ENCODE peak calls at places on chromosomes 7 and 10, in nine cellular contexts. One of them, this sample, is unnamed.

GRCh38 chr7:98288064-98288823 is 6.8 kb downstream of the BRI3 start:
- DNase-seq in globus pallidus: no peak
- DNase-seq in GOT3: no peak
- DNase-seq in GM12864: no peak
- DNase-seq in Daoy: no peak
- DNase-seq in transverse colon: no peak
- DNase-seq in skeletal muscle cell: no peak
- DNase-seq in NK-92 treated with Interleukin-12 subunit alpha and Interleukin-12 subunit beta, amount 100 ng/mL, for 24 hours: no peak
- DNase-seq in retinal pigment epithelial cell: no peak
- DNase-seq in this sample: no peak

GRCh38 chr7:13577566-13578145 is 411.8 kb downstream of the ETV1 start:
- DNase-seq in globus pallidus: no peak
- DNase-seq in GOT3: no peak
- DNase-seq in GM12864: no peak
- DNase-seq in Daoy: no peak
- DNase-seq in transverse colon: no peak
- DNase-seq in skeletal muscle cell: no peak
- DNase-seq in NK-92 treated with Interleukin-12 subunit alpha and Interleukin-12 subunit beta, amount 100 ng/mL, for 24 hours: no peak
- DNase-seq in retinal pigment epithelial cell: no peak
- DNase-seq in this sample: no peak

GRCh38 chr7:15778191-15778590 is 91.7 kb upstream of the MEOX2 start:
- DNase-seq in globus pallidus: no peak
- DNase-seq in GOT3: no peak
- DNase-seq in GM12864: no peak
- DNase-seq in Daoy: no peak
- DNase-seq in transverse colon: no peak
- DNase-seq in skeletal muscle cell: no peak
- DNase-seq in NK-92 treated with Interleukin-12 subunit alpha and Interleukin-12 subunit beta, amount 100 ng/mL, for 24 hours: no peak
- DNase-seq in retinal pigment epithelial cell: no peak
- DNase-seq in this sample: no peak

GRCh38 chr7:50662059-50662689 is 97.0 kb upstream of the DDC start:
- DNase-seq in globus pallidus: no peak
- DNase-seq in GOT3: no peak
- DNase-seq in GM12864: no peak
- DNase-seq in Daoy: no peak
- DNase-seq in transverse colon: no peak
- DNase-seq in skeletal muscle cell: no peak
- DNase-seq in NK-92 treated with Interleukin-12 subunit alpha and Interleukin-12 subunit beta, amount 100 ng/mL, for 24 hours: no peak
- DNase-seq in retinal pigment epithelial cell: no peak
- DNase-seq in this sample: no peak

GRCh38 chr10:112404612-112405011 is 30.7 kb downstream of the ACSL5 start:
- DNase-seq in globus pallidus: no peak
- DNase-seq in GOT3: no peak
- DNase-seq in GM12864: no peak
- DNase-seq in Daoy: no peak
- DNase-seq in transverse colon: no peak
- DNase-seq in skeletal muscle cell: no peak
- DNase-seq in NK-92 treated with Interleukin-12 subunit alpha and Interleukin-12 subunit beta, amount 100 ng/mL, for 24 hours: no peak
- DNase-seq in retinal pigment epithelial cell: no peak
- DNase-seq in this sample: peak

GRCh38 chr7:18555968-18556367 is 60.4 kb downstream of the HDAC9 start:
- DNase-seq in globus pallidus: no peak
- DNase-seq in GOT3: no peak
- DNase-seq in GM12864: no peak
- DNase-seq in Daoy: no peak
- DNase-seq in transverse colon: no peak
- DNase-seq in skeletal muscle cell: no peak
- DNase-seq in NK-92 treated with Interleukin-12 subunit alpha and Interleukin-12 subunit beta, amount 100 ng/mL, for 24 hours: no peak
- DNase-seq in retinal pigment epithelial cell: no peak
- DNase-seq in this sample: no peak

GRCh38 chr10:61159253-61159652 is 215.3 kb upstream of the RHOBTB1 start:
- DNase-seq in globus pallidus: no peak
- DNase-seq in GOT3: no peak
- DNase-seq in GM12864: no peak
- DNase-seq in Daoy: peak
- DNase-seq in transverse colon: no peak
- DNase-seq in skeletal muscle cell: no peak
- DNase-seq in NK-92 treated with Interleukin-12 subunit alpha and Interleukin-12 subunit beta, amount 100 ng/mL, for 24 hours: no peak
- DNase-seq in retinal pigment epithelial cell: no peak
- DNase-seq in this sample: no peak

GRCh38 chr7:159137906-159138305 is 6.8 kb downstream of the VIPR2 start:
- DNase-seq in globus pallidus: no peak
- DNase-seq in GOT3: no peak
- DNase-seq in GM12864: no peak
- DNase-seq in Daoy: no peak
- DNase-seq in transverse colon: no peak
- DNase-seq in skeletal muscle cell: no peak
- DNase-seq in NK-92 treated with Interleukin-12 subunit alpha and Interleukin-12 subunit beta, amount 100 ng/mL, for 24 hours: no peak
- DNase-seq in retinal pigment epithelial cell: no peak
- DNase-seq in this sample: no peak

GRCh38 chr7:71752171-71752935 is 620.4 kb downstream of the GALNT17 start:
- DNase-seq in globus pallidus: peak
- DNase-seq in GOT3: no peak
- DNase-seq in GM12864: no peak
- DNase-seq in Daoy: peak
- DNase-seq in transverse colon: peak
- DNase-seq in skeletal muscle cell: no peak
- DNase-seq in NK-92 treated with Interleukin-12 subunit alpha and Interleukin-12 subunit beta, amount 100 ng/mL, for 24 hours: no peak
- DNase-seq in retinal pigment epithelial cell: no peak
- DNase-seq in this sample: no peak

This sample was measured in RCC 7860.